ENCODE peak calls at places on chromosomes 5 and 9, in four cellular contexts. P is K562, F is HepG2, G is GM12878. U is an unnamed sample.
A peak's percentile ranks its signal among the peaks of the same experiment; 100 is the strongest.

GRCh38 chr5:76689321-76690026 is 26.5 kb upstream of the F2R start:
- DNase-seq in G (no peak), P (no peak), F (no peak), U (no peak)

GRCh38 chr9:134335490-134336173 is 9.4 kb downstream of the RXRA start:
- DNase-seq in F (no peak), P (no peak), G (no peak), U (no peak)

GRCh38 chr9:133088146-133088750 is 26.5 kb downstream of the CEL start:
- DNase-seq in G (no peak), F (no peak), P (no peak), U (no peak)

GRCh38 chr5:2773327-2773726 is 21.9 kb upstream of the IRX2 start:
- DNase-seq in F (no peak), G (no peak), P (no peak), U (no peak)

GRCh38 chr5:19175776-19176570 is 812.0 kb downstream of the CDH18 start:
- DNase-seq in F (no peak), P (no peak), G (no peak), U (no peak)

GRCh38 chr9:136564379-136564988 is 18.6 kb upstream of the NOTCH1 start:
- DNase-seq in P (peak; percentile 37), G (peak; percentile 63), F (no peak), U (no peak)

GRCh38 chr9:33248606-33249005 is 8.6 kb downstream of the SPINK4 start:
- DNase-seq in P (no peak), F (no peak), G (no peak), U (no peak)

GRCh38 chr9:29697011-29697410 is 2123.7 kb upstream of the C9orf72 start:
- DNase-seq in G (no peak), P (no peak), F (no peak), U (no peak)

GRCh38 chr9:95018099-95018927 is 291.8 kb downstream of the AOPEP start:
- DNase-seq in F (peak; percentile 20), P (no peak), G (no peak), U (no peak)

GRCh38 chr5:175388531-175388930 is 55.5 kb downstream of the DRD1 start:
- DNase-seq in P (no peak), G (no peak), F (no peak), U (no peak)

GRCh38 chr5:36778336-36778735 is 98.2 kb upstream of the NIPBL start:
- DNase-seq in G (no peak), F (no peak), P (no peak), U (no peak)

GRCh38 chr9:4137234-4137633 is 162.6 kb downstream of the GLIS3 start:
- DNase-seq in P (no peak), F (peak; percentile 35), G (no peak), U (no peak)

GRCh38 chr9:87497604-87498045 is at the start of gene DAPK1:
- DNase-seq in G (no peak), P (peak; percentile 81), F (peak; percentile 55), U (peak; percentile 79)

GRCh38 chr5:177388521-177389052 is 4.4 kb downstream of the SLC34A1 start:
- DNase-seq in P (no peak), G (no peak), F (no peak), U (no peak)

GRCh38 chr9:10008101-10008799 is 604.6 kb downstream of the PTPRD start:
- DNase-seq in F (no peak), G (no peak), P (no peak), U (peak; percentile 38)

GRCh38 chr5:52356311-52356918 is 431.3 kb upstream of the ITGA1 start:
- DNase-seq in F (no peak), G (no peak), P (no peak), U (no peak)

GRCh38 chr9:96186601-96187011 is 115.4 kb downstream of the HSD17B3 start:
- DNase-seq in G (no peak), F (no peak), P (no peak), U (peak; percentile 75)

GRCh38 chr5:133059621-133060020 is 7.8 kb downstream of the HSPA4 start:
- DNase-seq in F (no peak), G (no peak), P (no peak), U (no peak)

GRCh38 chr5:132221781-132222648 is 5.6 kb downstream of the P4HA2 start:
- DNase-seq in F (no peak), P (no peak), G (no peak), U (no peak)

GRCh38 chr5:41869150-41869738 is 981 bp downstream of the OXCT1 start:
- DNase-seq in G (no peak), F (no peak), P (peak; percentile 28), U (peak; percentile 55)

GRCh38 chr5:485943-486491 is 38.2 kb downstream of the SLC9A3 start:
- DNase-seq in F (no peak), G (no peak), P (peak; percentile 53), U (no peak)

GRCh38 chr5:78747703-78748359 is 99.3 kb upstream of the LHFPL2 start:
- DNase-seq in F (no peak), P (no peak), G (no peak), U (no peak)

GRCh38 chr9:125850763-125851162 is 103.6 kb downstream of the PBX3 start:
- DNase-seq in P (no peak), G (no peak), F (peak; percentile 78), U (no peak)

GRCh38 chr9:88953401-88954029 is 37.8 kb upstream of the S1PR3 start:
- DNase-seq in G (no peak), P (no peak), F (peak; percentile 5), U (no peak)

GRCh38 chr9:23492126-23493002 is 333.7 kb downstream of the ELAVL2 start:
- DNase-seq in F (peak; percentile 31), P (no peak), G (no peak), U (no peak)

GRCh38 chr5:69493235-69493925 is 790 bp downstream of the OCLN start:
- DNase-seq in G (no peak), F (no peak), P (no peak), U (peak; percentile 47)

GRCh38 chr9:3608011-3608410 is 82.2 kb upstream of the RFX3 start:
- DNase-seq in F (no peak), G (peak; percentile 46), P (no peak), U (no peak)

GRCh38 chr5:500491-500890 is 23.8 kb downstream of the SLC9A3 start:
- DNase-seq in G (no peak), P (no peak), F (no peak), U (no peak)

GRCh38 chr9:35431467-35431866 is 58.4 kb upstream of the RUSC2 start:
- DNase-seq in F (no peak), G (no peak), P (no peak), U (no peak)

GRCh38 chr5:133071983-133072531 is 20.2 kb downstream of the HSPA4 start:
- DNase-seq in F (no peak), G (no peak), P (peak; percentile 29), U (no peak)

GRCh38 chr9:78609471-78609870 is 312.5 kb downstream of the PSAT1 start:
- DNase-seq in G (no peak), P (no peak), F (no peak), U (no peak)

GRCh38 chr5:146290318-146290717 is 48.3 kb upstream of the POU4F3 start:
- DNase-seq in P (no peak), G (no peak), F (no peak), U (no peak)

GRCh38 chr9:26947736-26948135 is 694 bp upstream of the PLAA start:
- DNase-seq in F (no peak), P (no peak), G (no peak), U (no peak)

GRCh38 chr5:110354341-110354740 is 372.1 kb downstream of the TMEM232 start:
- DNase-seq in P (no peak), F (no peak), G (no peak), U (no peak)
- TF ChIP-seq CREM in P (no peak), F (no peak), G (no peak), U (no peak)

GRCh38 chr5:7053125-7053524 is 339.9 kb downstream of the TENT4A start:
- DNase-seq in F (no peak), P (no peak), G (no peak), U (no peak)

GRCh38 chr5:7053528-7054209 is 340.4 kb downstream of the TENT4A start:
- DNase-seq in F (no peak), G (no peak), P (no peak), U (no peak)

GRCh38 chr5:7047862-7048261 is 334.6 kb downstream of the TENT4A start:
- DNase-seq in G (no peak), F (peak; percentile 12), P (no peak), U (no peak)

DNA sequence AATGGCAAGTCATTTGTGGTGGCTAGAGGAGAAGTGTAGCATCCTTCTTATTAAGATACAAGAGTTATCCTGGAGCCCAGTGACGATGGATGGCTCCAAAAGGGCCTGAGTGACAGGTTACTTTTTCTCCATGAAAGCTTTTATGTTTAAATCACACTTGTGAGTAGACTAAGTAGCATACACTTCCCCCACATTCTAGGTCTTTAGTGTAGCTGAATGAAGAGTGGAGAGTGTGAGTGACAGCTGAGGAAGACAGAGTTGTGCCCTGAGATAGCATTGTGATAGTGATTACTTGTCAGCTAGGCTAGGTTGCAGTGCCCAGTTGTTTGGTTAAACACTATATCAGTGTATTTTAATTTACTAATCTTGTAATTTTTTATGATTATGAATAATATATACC is 337.8 kb downstream of the TENT4A start:
- DNase-seq in P (no peak), F (no peak), G (no peak), U (no peak)
- TF ChIP-seq ATF2 in P (no peak), F (no peak), G (no peak), U (no peak)

GRCh38 chr9:68496356-68496755 is 44.3 kb downstream of the TMEM252 start:
- DNase-seq in F (no peak), G (no peak), P (no peak), U (no peak)

GRCh38 chr9:68495287-68495686 is 45.4 kb downstream of the TMEM252 start:
- DNase-seq in P (no peak), F (no peak), G (no peak), U (no peak)

GRCh38 chr9:68493953-68494541 is 46.6 kb downstream of the TMEM252 start:
- DNase-seq in F (no peak), G (no peak), P (no peak), U (no peak)

GRCh38 chr9:68489636-68490035 is 51.0 kb downstream of the TMEM252 start:
- DNase-seq in P (no peak), G (no peak), F (no peak), U (no peak)

DNA sequence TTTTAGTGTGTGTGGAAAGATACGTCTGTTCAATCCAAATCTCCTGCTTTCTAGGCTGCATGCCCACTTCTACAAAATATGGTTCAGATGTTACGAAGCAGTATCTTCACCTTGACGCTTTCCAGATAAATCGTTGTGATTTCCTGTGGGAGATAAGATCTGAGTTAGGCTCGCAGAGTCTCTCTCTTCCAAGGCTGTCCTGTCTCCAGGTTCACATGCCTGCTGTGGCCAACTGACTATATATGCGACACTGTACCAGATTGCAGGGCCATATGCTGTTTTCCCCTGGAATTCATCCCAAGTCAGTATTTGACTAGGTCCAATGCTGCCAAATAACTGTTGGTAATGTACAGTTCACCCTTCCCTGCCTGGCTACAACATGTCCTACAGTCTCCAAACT is 47.9 kb downstream of the TMEM252 start:
- DNase-seq in P (no peak), G (no peak), F (no peak), U (no peak)
- TF ChIP-seq CREM in P (no peak), G (no peak), F (no peak), U (no peak)

DNA sequence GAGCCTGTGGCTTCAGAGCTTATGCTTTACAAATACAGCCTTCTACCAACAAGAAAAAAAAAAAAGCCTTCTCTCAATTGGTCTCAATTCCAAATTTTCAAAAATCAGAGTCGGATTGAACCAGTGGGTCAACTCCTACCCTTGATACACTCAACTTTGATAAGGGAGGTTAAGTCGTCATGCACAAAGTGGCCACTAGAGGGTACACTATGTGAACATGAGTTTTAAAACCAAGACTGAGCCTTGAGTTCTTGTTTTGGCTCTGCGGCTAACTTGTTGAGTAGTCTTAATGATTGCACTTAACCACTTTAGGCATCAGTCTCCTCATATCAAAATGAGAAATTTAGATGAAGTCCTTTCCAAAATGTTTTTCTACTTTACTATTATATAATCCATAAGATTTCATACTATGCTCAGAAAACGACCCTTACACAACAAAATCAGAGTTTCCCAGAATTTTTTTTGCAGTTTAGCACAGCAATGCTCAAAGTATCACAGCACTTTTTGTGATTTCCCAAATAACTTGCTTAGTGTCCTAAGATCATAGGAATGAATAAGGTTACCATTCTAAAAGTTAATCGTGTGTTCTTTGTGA is 92.9 kb upstream of the MTAP start:
- DNase-seq in G (no peak), F (peak; percentile 37), P (no peak), U (peak; percentile 75)
- TF ChIP-seq ATF2 in G (no peak), F (no peak), P (no peak), U (no peak)